ENCODE peak calls at places on chromosome 19, in eight cellular contexts. O is H1; J is stimulated activated CD4-positive, alpha-beta T cell treated with anti-CD3 and anti-CD28 coated beads, Interleukin-2, amount 100 ng/mL, for 24 hours; F is kidney epithelial cell; G is NCI-H2171 treated with DMSO at 0.1 percent for 48 hours; W is activated naive CD8-positive, alpha-beta T cell treated with anti-CD3 and anti-CD28 coated beads, Interleukin-2, amount 50 U/mL, for 24 hours; D is Right ventricle myocardium superior; R is Daoy. H is an unnamed sample.

GRCh38 chr19:29510701-29511265 is 15.0 kb upstream of the VSTM2B start:
- DNase-seq in G (no peak), J (no peak), O (no peak), W (no peak), D (peak), R (no peak), F (no peak), H (no peak)

GRCh38 chr19:47512183-47512947 is 2.5 kb downstream of the NAPA start:
- DNase-seq in J (no peak), R (no peak), G (peak), F (peak), D (no peak), O (no peak), W (no peak), H (no peak)

GRCh38 chr19:34241513-34242337 is 12.6 kb upstream of the GARRE1 start:
- DNase-seq in F (no peak), G (peak), J (no peak), D (no peak), R (peak), W (peak), O (peak), H (no peak)

GRCh38 chr19:16232127-16232526 is 34.4 kb downstream of the AP1M1 start:
- DNase-seq in O (no peak), J (no peak), D (no peak), W (no peak), F (no peak), G (no peak), R (no peak), H (no peak)

GRCh38 chr19:16206046-16206605 is 8.4 kb downstream of the AP1M1 start:
- DNase-seq in F (no peak), D (no peak), G (no peak), J (no peak), O (no peak), W (no peak), R (no peak), H (no peak)

GRCh38 chr19:33156354-33156753 is 24.4 kb downstream of the WDR88 start:
- DNase-seq in W (no peak), F (no peak), G (no peak), R (no peak), O (no peak), J (no peak), D (no peak), H (no peak)

GRCh38 chr19:19049406-19049805 is 14.4 kb upstream of the SLC25A42 start:
- DNase-seq in G (no peak), R (no peak), F (no peak), D (no peak), J (no peak), O (no peak), W (no peak), H (no peak)

GRCh38 chr19:14006766-14007562 is 844 bp upstream of the RFX1 start:
- DNase-seq in W (peak), G (no peak), O (peak), D (peak), J (no peak), R (no peak), F (no peak), H (no peak)

GRCh38 chr19:39533003-39533512 is 406 bp upstream of the EID2B start:
- DNase-seq in R (no peak), J (no peak), G (no peak), O (no peak), D (no peak), F (no peak), W (no peak), H (no peak)

GRCh38 chr19:13839193-13839937 is 37.6 kb upstream of the NANOS3 start:
- DNase-seq in D (peak), O (peak), R (peak), W (peak), F (no peak), J (peak), G (no peak), H (peak)

GRCh38 chr19:16588089-16588823 is 16.0 kb upstream of the SLC35E1 start:
- DNase-seq in F (no peak), D (no peak), W (peak), R (no peak), G (no peak), O (no peak), J (peak), H (peak)

GRCh38 chr19:39199025-39199424 is 2.3 kb downstream of the NCCRP1 start:
- DNase-seq in J (no peak), D (peak), G (no peak), W (no peak), F (peak), R (peak), O (no peak), H (no peak)

GRCh38 chr19:41421314-41421713 is 5.9 kb downstream of the B3GNT8 start:
- DNase-seq in G (peak), W (no peak), O (no peak), D (no peak), F (no peak), R (no peak), J (no peak), H (no peak)

GRCh38 chr19:6448045-6448444 is 11.5 kb downstream of the SLC25A23 start:
- DNase-seq in O (no peak), F (no peak), W (no peak), R (no peak), G (no peak), J (no peak), D (no peak), H (no peak)

GRCh38 chr19:4730740-4731171 is 7.1 kb upstream of the DPP9 start:
- DNase-seq in W (peak), J (peak), G (no peak), O (peak), D (no peak), R (peak), F (no peak), H (no peak)

GRCh38 chr19:30393729-30394480 is 21.7 kb downstream of the ZNF536 start:
- DNase-seq in G (no peak), D (no peak), J (no peak), R (peak), F (no peak), W (no peak), O (peak), H (no peak)

GRCh38 chr19:2089001-2089711 is 7.0 kb downstream of the MOB3A start:
- DNase-seq in W (peak), D (no peak), O (no peak), F (no peak), G (no peak), J (no peak), R (peak), H (peak)

GRCh38 chr19:6319376-6319775 is 14.0 kb downstream of the ACER1 start:
- DNase-seq in O (no peak), D (no peak), G (no peak), J (no peak), R (no peak), W (no peak), F (no peak), H (no peak)

GRCh38 chr19:44675516-44675915 is 4.2 kb downstream of the CEACAM19 start:
- DNase-seq in D (no peak), J (no peak), R (no peak), G (no peak), O (no peak), W (no peak), F (no peak), H (no peak)

GRCh38 chr19:50205681-50206138 is 2.3 kb downstream of the MYH14 start:
- DNase-seq in J (no peak), F (no peak), O (peak), R (no peak), G (peak), D (no peak), W (no peak), H (no peak)

GRCh38 chr19:4957981-4958380 is 10.9 kb upstream of the KDM4B start:
- DNase-seq in R (no peak), G (no peak), W (no peak), F (no peak), D (no peak), J (no peak), O (no peak), H (no peak)

GRCh38 chr19:2076481-2077082 is 19.5 kb downstream of the MOB3A start:
- DNase-seq in F (no peak), W (no peak), D (no peak), G (no peak), J (no peak), R (no peak), O (no peak), H (no peak)

GRCh38 chr19:55406869-55407624 is 541 bp downstream of the UBE2S start:
- DNase-seq in G (no peak), J (no peak), R (peak), F (no peak), O (no peak), W (peak), D (peak), H (no peak)

GRCh38 chr19:12260861-12261260 is 33.8 kb downstream of the ZNF44 start:
- DNase-seq in W (no peak), O (no peak), R (no peak), D (no peak), J (no peak), G (no peak), F (no peak), H (no peak)

GRCh38 chr19:39237200-39238184 is 7.3 kb downstream of the IFNL3 start:
- DNase-seq in D (no peak), O (no peak), R (peak), G (no peak), J (peak), F (no peak), W (peak), H (no peak)

GRCh38 chr19:3516675-3517207 is 10.6 kb downstream of the FZR1 start:
- DNase-seq in F (no peak), D (no peak), R (no peak), O (no peak), W (peak), J (no peak), G (peak), H (no peak)

GRCh38 chr19:17944301-17944700 is 11.5 kb downstream of the CCDC124 start:
- DNase-seq in F (no peak), G (no peak), R (peak), O (no peak), J (no peak), W (no peak), D (no peak), H (peak)

GRCh38 chr19:44764975-44765948 is 12.4 kb upstream of the CBLC start:
- DNase-seq in G (no peak), W (no peak), F (no peak), O (no peak), R (no peak), J (no peak), D (peak), H (no peak)

GRCh38 chr19:9636018-9636417 is 15.0 kb upstream of the ZNF561 start:
- DNase-seq in R (no peak), D (no peak), O (no peak), G (no peak), F (no peak), W (no peak), J (no peak), H (no peak)

GRCh38 chr19:2460245-2460644 is 3.5 kb upstream of the LMNB2 start:
- DNase-seq in W (no peak), J (no peak), G (no peak), O (no peak), R (no peak), F (no peak), D (no peak), H (no peak)

GRCh38 chr19:51138549-51138979 is 3.5 kb upstream of the SIGLEC7 start:
- DNase-seq in G (no peak), R (no peak), D (peak), W (no peak), O (no peak), F (no peak), J (no peak), H (no peak)

GRCh38 chr19:31154021-31154420 is 195.2 kb downstream of the TSHZ3 start:
- DNase-seq in F (peak), J (no peak), O (no peak), W (no peak), D (no peak), R (peak), G (no peak), H (peak)

GRCh38 chr19:43739419-43739818 is 15.3 kb downstream of the SMG9 start:
- DNase-seq in F (no peak), R (no peak), W (no peak), G (no peak), O (no peak), D (no peak), J (no peak), H (no peak)

GRCh38 chr19:29285878-29286277 is 72.9 kb upstream of the UQCRFS1 start:
- DNase-seq in W (no peak), G (no peak), O (peak), J (no peak), D (no peak), R (peak), F (no peak), H (no peak)

GRCh38 chr19:45474191-45474940 is 6.6 kb downstream of the FOSB start:
- DNase-seq in J (no peak), D (no peak), R (no peak), F (no peak), W (no peak), O (no peak), G (no peak), H (no peak)

GRCh38 chr19:51664131-51664530 is 17.5 kb upstream of the SIGLEC14 start:
- DNase-seq in R (no peak), D (no peak), W (no peak), F (no peak), O (no peak), G (no peak), J (no peak), H (no peak)

GRCh38 chr19:11905928-11906327 is 18.3 kb downstream of the ZNF69 start:
- DNase-seq in J (no peak), F (no peak), W (no peak), D (no peak), R (no peak), O (no peak), G (no peak), H (no peak)

GRCh38 chr19:45976180-45976579 is 2.5 kb upstream of the NOVA2 start:
- DNase-seq in W (no peak), F (no peak), O (no peak), G (peak), J (no peak), D (no peak), R (no peak), H (no peak)

H was measured in foreskin keratinocyte.